ENCODE peak calls at places on chromosomes 2 and 18, in seven cellular contexts. One of them, this sample, is unnamed.

GRCh38 chr2:17479875-17480274 is 38.4 kb downstream of the RAD51AP2 start:
- DNase-seq in heart right ventricle: no peak
- DNase-seq in lower lobe of right lung: no peak
- DNase-seq in DND-41: no peak
- DNase-seq in AG10803: no peak
- DNase-seq in fibroblast of pulmonary artery: peak
- DNase-seq in OCI-LY7: no peak
- DNase-seq in this sample: no peak

GRCh38 chr2:172103471-172104292 is 982 bp upstream of the DLX2 start:
- DNase-seq in OCI-LY7: peak
- DNase-seq in fibroblast of pulmonary artery: peak
- DNase-seq in DND-41: peak
- DNase-seq in lower lobe of right lung: peak
- DNase-seq in AG10803: peak
- DNase-seq in heart right ventricle: peak
- DNase-seq in this sample: peak

GRCh38 chr18:10923225-10923624 is 226.1 kb downstream of the PIEZO2 start:
- DNase-seq in lower lobe of right lung: no peak
- DNase-seq in heart right ventricle: no peak
- DNase-seq in OCI-LY7: no peak
- DNase-seq in AG10803: peak
- DNase-seq in DND-41: no peak
- DNase-seq in fibroblast of pulmonary artery: no peak
- DNase-seq in this sample: no peak

GRCh38 chr2:7089898-7090510 is 172.8 kb downstream of the RNF144A start:
- DNase-seq in fibroblast of pulmonary artery: no peak
- DNase-seq in heart right ventricle: no peak
- DNase-seq in AG10803: no peak
- DNase-seq in lower lobe of right lung: no peak
- DNase-seq in OCI-LY7: no peak
- DNase-seq in DND-41: no peak
- DNase-seq in this sample: no peak

GRCh38 chr18:44696892-44697291 is 16.2 kb downstream of the SETBP1 start:
- DNase-seq in fibroblast of pulmonary artery: peak
- DNase-seq in lower lobe of right lung: no peak
- DNase-seq in heart right ventricle: no peak
- DNase-seq in AG10803: no peak
- DNase-seq in OCI-LY7: no peak
- DNase-seq in DND-41: no peak
- DNase-seq in this sample: no peak

GRCh38 chr2:185738679-185739472 is at the start of gene FSIP2:
- DNase-seq in DND-41: no peak
- DNase-seq in AG10803: peak
- DNase-seq in lower lobe of right lung: peak
- DNase-seq in fibroblast of pulmonary artery: peak
- DNase-seq in heart right ventricle: peak
- DNase-seq in OCI-LY7: no peak
- DNase-seq in this sample: no peak

GRCh38 chr2:127514485-127514884 is 11.8 kb downstream of the IWS1 start:
- DNase-seq in OCI-LY7: no peak
- DNase-seq in AG10803: no peak
- DNase-seq in DND-41: no peak
- DNase-seq in fibroblast of pulmonary artery: no peak
- DNase-seq in lower lobe of right lung: no peak
- DNase-seq in heart right ventricle: peak
- DNase-seq in this sample: no peak

GRCh38 chr2:217551229-217551909 is 451.4 kb downstream of the TNS1 start:
- DNase-seq in heart right ventricle: no peak
- DNase-seq in DND-41: no peak
- DNase-seq in lower lobe of right lung: no peak
- DNase-seq in OCI-LY7: no peak
- DNase-seq in AG10803: peak
- DNase-seq in fibroblast of pulmonary artery: peak
- DNase-seq in this sample: no peak

GRCh38 chr2:105849431-105850179 is 104.9 kb downstream of the NCK2 start:
- DNase-seq in AG10803: no peak
- DNase-seq in DND-41: no peak
- DNase-seq in OCI-LY7: peak
- DNase-seq in heart right ventricle: no peak
- DNase-seq in fibroblast of pulmonary artery: no peak
- DNase-seq in lower lobe of right lung: no peak
- DNase-seq in this sample: no peak

GRCh38 chr2:109211324-109211723 is 82.3 kb downstream of the SH3RF3 start:
- DNase-seq in DND-41: no peak
- DNase-seq in lower lobe of right lung: no peak
- DNase-seq in OCI-LY7: no peak
- DNase-seq in fibroblast of pulmonary artery: no peak
- DNase-seq in AG10803: no peak
- DNase-seq in heart right ventricle: no peak
- DNase-seq in this sample: no peak

GRCh38 chr2:131413148-131413747 is 49.3 kb upstream of the RAB6D start:
- DNase-seq in DND-41: peak
- DNase-seq in heart right ventricle: no peak
- DNase-seq in fibroblast of pulmonary artery: peak
- DNase-seq in AG10803: peak
- DNase-seq in lower lobe of right lung: no peak
- DNase-seq in OCI-LY7: peak
- DNase-seq in this sample: peak

GRCh38 chr18:28511421-28511821 is 334.5 kb upstream of the CDH2 start:
- DNase-seq in DND-41: no peak
- DNase-seq in AG10803: peak
- DNase-seq in heart right ventricle: no peak
- DNase-seq in lower lobe of right lung: no peak
- DNase-seq in OCI-LY7: no peak
- DNase-seq in fibroblast of pulmonary artery: peak
- DNase-seq in this sample: no peak

GRCh38 chr2:157838442-157839161 is 37.5 kb downstream of the ACVR1 start:
- DNase-seq in heart right ventricle: peak
- DNase-seq in lower lobe of right lung: no peak
- DNase-seq in DND-41: no peak
- DNase-seq in AG10803: peak
- DNase-seq in fibroblast of pulmonary artery: peak
- DNase-seq in OCI-LY7: no peak
- DNase-seq in this sample: peak

GRCh38 chr2:148963461-148963860 is 75.0 kb upstream of the LYPD6B start:
- DNase-seq in AG10803: no peak
- DNase-seq in OCI-LY7: no peak
- DNase-seq in lower lobe of right lung: no peak
- DNase-seq in heart right ventricle: no peak
- DNase-seq in DND-41: no peak
- DNase-seq in fibroblast of pulmonary artery: no peak
- DNase-seq in this sample: no peak

GRCh38 chr2:230496891-230497290 is 80.9 kb downstream of the SP100 start:
- DNase-seq in DND-41: no peak
- DNase-seq in AG10803: no peak
- DNase-seq in OCI-LY7: peak
- DNase-seq in heart right ventricle: no peak
- DNase-seq in lower lobe of right lung: no peak
- DNase-seq in fibroblast of pulmonary artery: no peak
- DNase-seq in this sample: no peak

DNA sequence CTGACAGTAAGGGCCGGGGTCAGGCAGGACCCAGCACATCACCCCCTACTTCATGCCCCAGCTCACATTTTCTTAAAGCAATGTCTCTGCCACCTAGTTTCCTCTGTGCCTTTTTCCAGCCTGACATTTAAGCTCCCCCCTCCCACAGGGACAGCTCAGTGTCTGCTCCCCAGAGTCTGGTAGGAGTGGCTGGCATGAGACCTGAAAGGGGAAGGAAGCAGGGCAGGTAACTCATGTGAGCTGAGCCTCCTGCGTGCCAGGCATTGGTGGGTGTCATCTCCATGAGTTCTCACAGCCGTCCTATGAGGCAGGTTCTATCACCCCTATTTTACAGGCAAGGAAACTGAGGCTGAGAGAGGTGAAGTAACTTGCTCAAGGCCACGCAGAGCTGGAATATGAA is 1.5 kb downstream of the DNAJB2 start:
- DNase-seq in heart right ventricle: no peak
- DNase-seq in lower lobe of right lung: no peak
- DNase-seq in fibroblast of pulmonary artery: no peak
- DNase-seq in OCI-LY7: no peak
- DNase-seq in AG10803: no peak
- DNase-seq in DND-41: no peak
- DNase-seq in this sample: no peak
- H3K4me3 ChIP-seq in heart right ventricle: no peak
- H3K4me3 ChIP-seq in lower lobe of right lung: no peak
- H3K4me3 ChIP-seq in fibroblast of pulmonary artery: no peak
- H3K4me3 ChIP-seq in OCI-LY7: peak
- H3K4me3 ChIP-seq in AG10803: peak
- H3K4me3 ChIP-seq in DND-41: no peak
- H3K4me3 ChIP-seq in this sample: no peak

DNA sequence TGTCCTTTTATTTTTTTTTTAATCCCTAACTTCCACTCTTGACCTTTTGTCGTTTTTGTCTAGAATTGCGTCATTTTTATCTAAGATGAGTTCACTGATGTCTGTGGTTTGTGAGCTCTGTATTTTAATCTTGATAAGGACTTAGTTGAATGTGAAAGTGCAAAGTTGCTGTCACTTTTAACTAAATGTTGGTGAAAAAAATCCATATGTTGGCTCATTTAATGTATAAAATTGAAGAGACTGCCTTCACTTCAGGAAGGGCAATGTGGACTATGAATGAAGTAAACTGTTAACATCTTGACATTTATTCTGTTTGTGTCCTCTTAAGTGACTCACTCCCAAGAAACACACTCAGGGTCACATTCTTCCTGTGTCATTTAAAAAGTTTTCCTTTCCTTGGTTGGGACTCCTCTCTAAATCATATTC is 256.6 kb upstream of the RASGRP3 start:
- DNase-seq in OCI-LY7: no peak
- DNase-seq in AG10803: no peak
- DNase-seq in DND-41: no peak
- DNase-seq in fibroblast of pulmonary artery: peak
- DNase-seq in heart right ventricle: no peak
- DNase-seq in lower lobe of right lung: no peak
- DNase-seq in this sample: peak
- H3K4me3 ChIP-seq in OCI-LY7: no peak
- H3K4me3 ChIP-seq in AG10803: no peak
- H3K4me3 ChIP-seq in DND-41: no peak
- H3K4me3 ChIP-seq in fibroblast of pulmonary artery: no peak
- H3K4me3 ChIP-seq in heart right ventricle: no peak
- H3K4me3 ChIP-seq in lower lobe of right lung: no peak
- H3K4me3 ChIP-seq in this sample: no peak

DNA sequence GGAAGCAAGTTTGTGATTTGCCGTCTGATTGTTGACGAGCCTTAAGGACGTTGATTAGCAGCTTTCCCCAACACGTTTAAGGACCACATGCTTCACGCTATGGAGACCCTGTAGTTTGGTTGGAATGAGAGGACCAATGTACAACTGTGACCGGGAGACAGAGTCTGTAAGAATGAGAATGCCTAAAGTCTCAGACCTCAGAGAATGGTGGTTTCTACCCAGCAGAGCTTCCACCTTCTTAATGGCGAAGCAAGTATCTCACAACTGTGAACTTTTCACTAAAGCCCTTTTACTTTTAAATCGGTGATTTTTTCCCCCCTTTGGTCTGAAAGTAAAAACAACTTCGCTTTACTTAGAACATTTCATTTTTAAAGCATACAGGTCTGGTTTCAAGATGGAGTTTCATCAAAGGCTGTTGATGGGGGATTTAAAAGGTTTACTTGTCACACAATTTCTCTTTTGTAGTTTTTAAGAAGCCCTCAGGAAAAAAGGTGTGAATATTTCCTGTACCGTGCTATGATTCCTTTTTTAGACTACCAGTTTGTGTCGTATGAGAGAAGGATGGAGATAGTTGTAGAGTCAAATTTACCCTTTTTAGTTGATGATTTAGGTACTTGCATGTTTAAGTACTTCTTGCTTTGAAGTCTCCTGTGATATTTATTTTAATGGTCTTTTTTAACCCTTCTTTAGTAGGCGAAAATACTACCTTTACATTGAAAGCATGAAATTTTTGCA is 1.5 kb downstream of the TTC39C start:
- DNase-seq in AG10803: no peak
- DNase-seq in heart right ventricle: no peak
- DNase-seq in lower lobe of right lung: no peak
- DNase-seq in OCI-LY7: no peak
- DNase-seq in fibroblast of pulmonary artery: no peak
- DNase-seq in DND-41: no peak
- DNase-seq in this sample: no peak
- H3K4me3 ChIP-seq in AG10803: peak
- H3K4me3 ChIP-seq in heart right ventricle: peak
- H3K4me3 ChIP-seq in lower lobe of right lung: peak
- H3K4me3 ChIP-seq in OCI-LY7: peak
- H3K4me3 ChIP-seq in fibroblast of pulmonary artery: peak
- H3K4me3 ChIP-seq in DND-41: peak
- H3K4me3 ChIP-seq in this sample: peak

DNA sequence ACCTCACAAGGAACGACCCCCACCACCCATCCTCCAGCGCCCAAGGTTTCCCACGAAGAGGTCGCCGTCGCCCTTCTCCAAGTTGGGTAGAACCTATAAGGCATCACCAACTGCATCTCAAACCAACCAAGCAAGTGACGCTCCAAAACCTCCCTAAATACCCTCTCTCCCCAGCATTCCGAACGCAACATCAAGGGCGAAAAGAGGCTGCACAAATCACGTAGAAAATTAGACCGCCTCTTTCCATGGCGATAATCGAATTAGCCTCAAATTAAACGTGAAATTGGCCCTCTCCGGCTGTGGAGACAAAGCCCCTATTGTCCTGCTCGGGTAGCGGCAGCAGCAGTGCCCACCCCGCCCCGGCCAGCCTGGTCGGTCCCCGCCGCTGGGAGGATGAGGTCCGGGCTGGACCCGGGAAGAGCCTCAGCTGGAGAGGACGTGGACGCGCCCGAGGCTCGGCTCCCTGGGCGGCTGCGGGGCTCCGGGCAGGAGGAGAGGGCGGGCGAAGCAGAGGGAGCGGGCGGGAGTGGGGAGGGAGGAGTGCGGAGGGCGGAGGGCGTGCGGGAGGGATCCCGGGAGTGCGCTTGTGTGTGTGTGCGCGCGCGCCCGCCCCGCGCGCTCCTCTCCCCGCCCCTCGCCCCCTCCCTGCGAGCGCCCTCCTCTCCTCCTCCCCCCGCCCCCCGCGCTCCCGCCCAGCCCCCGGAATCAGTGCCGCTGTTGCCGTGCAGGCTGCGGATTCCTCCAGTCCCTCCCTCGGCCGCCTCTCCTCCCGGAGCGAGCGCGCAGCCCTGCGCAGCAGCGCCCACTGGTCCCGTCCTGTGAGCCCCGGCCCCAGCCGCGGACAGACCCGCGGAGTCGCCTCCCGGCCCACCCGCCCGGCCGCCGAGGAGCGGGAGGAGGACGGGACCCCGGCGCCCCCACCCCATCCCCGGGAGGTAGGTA is at the start of gene SPTBN1:
- DNase-seq in DND-41: peak
- DNase-seq in heart right ventricle: peak
- DNase-seq in AG10803: peak
- DNase-seq in lower lobe of right lung: peak
- DNase-seq in fibroblast of pulmonary artery: peak
- DNase-seq in OCI-LY7: peak
- DNase-seq in this sample: peak
- H3K4me3 ChIP-seq in DND-41: peak
- H3K4me3 ChIP-seq in heart right ventricle: peak
- H3K4me3 ChIP-seq in AG10803: peak
- H3K4me3 ChIP-seq in lower lobe of right lung: peak
- H3K4me3 ChIP-seq in fibroblast of pulmonary artery: peak
- H3K4me3 ChIP-seq in OCI-LY7: peak
- H3K4me3 ChIP-seq in this sample: peak